ENCODE peak calls at places on chromosomes 12 and 14, in seven cellular contexts. One of them, this sample, is unnamed.

GRCh38 chr12:45674583-45674982 is 54.9 kb upstream of the ARID2 start:
- DNase-seq in left cardiac atrium: peak; percentile 58
- DNase-seq in colonic mucosa: no peak
- DNase-seq in ELR: peak; percentile 96
- DNase-seq in stimulated activated CD8-positive, alpha-beta memory T cell treated with anti-CD3 and anti-CD28 coated beads, Interleukin-15, amount 100 ng/mL, for 48 hours: no peak
- DNase-seq in renal cortical epithelial cell: peak; percentile 25
- DNase-seq in EL: peak; percentile 94
- DNase-seq in this sample: no peak

GRCh38 chr12:53096089-53096741 is 1.3 kb upstream of the IGFBP6 start:
- DNase-seq in left cardiac atrium: peak; percentile 88
- DNase-seq in colonic mucosa: peak; percentile 62
- DNase-seq in ELR: peak; percentile 52
- DNase-seq in stimulated activated CD8-positive, alpha-beta memory T cell treated with anti-CD3 and anti-CD28 coated beads, Interleukin-15, amount 100 ng/mL, for 48 hours: no peak
- DNase-seq in renal cortical epithelial cell: no peak
- DNase-seq in EL: peak; percentile 78
- DNase-seq in this sample: no peak

GRCh38 chr12:15364221-15365170 is 42.2 kb downstream of the PTPRO start:
- DNase-seq in left cardiac atrium: no peak
- DNase-seq in colonic mucosa: no peak
- DNase-seq in ELR: no peak
- DNase-seq in stimulated activated CD8-positive, alpha-beta memory T cell treated with anti-CD3 and anti-CD28 coated beads, Interleukin-15, amount 100 ng/mL, for 48 hours: no peak
- DNase-seq in renal cortical epithelial cell: no peak
- DNase-seq in EL: no peak
- DNase-seq in this sample: no peak

GRCh38 chr14:74579447-74580274 is 32.4 kb downstream of the LTBP2 start:
- DNase-seq in left cardiac atrium: no peak
- DNase-seq in colonic mucosa: no peak
- DNase-seq in ELR: peak; percentile 92
- DNase-seq in stimulated activated CD8-positive, alpha-beta memory T cell treated with anti-CD3 and anti-CD28 coated beads, Interleukin-15, amount 100 ng/mL, for 48 hours: peak; percentile 38
- DNase-seq in renal cortical epithelial cell: peak; percentile 93
- DNase-seq in EL: peak; percentile 79
- DNase-seq in this sample: no peak

GRCh38 chr12:127570793-127571360 is 696.1 kb upstream of the TMEM132C start:
- DNase-seq in left cardiac atrium: no peak
- DNase-seq in colonic mucosa: no peak
- DNase-seq in ELR: no peak
- DNase-seq in stimulated activated CD8-positive, alpha-beta memory T cell treated with anti-CD3 and anti-CD28 coated beads, Interleukin-15, amount 100 ng/mL, for 48 hours: no peak
- DNase-seq in renal cortical epithelial cell: no peak
- DNase-seq in EL: no peak
- DNase-seq in this sample: no peak

GRCh38 chr12:120015313-120015712 is 26.3 kb downstream of the BICDL1 start:
- DNase-seq in left cardiac atrium: no peak
- DNase-seq in colonic mucosa: no peak
- DNase-seq in ELR: no peak
- DNase-seq in stimulated activated CD8-positive, alpha-beta memory T cell treated with anti-CD3 and anti-CD28 coated beads, Interleukin-15, amount 100 ng/mL, for 48 hours: peak; percentile 55
- DNase-seq in renal cortical epithelial cell: no peak
- DNase-seq in EL: no peak
- DNase-seq in this sample: no peak

GRCh38 chr14:90409209-90409730 is 12.4 kb downstream of the CALM1 start:
- DNase-seq in left cardiac atrium: peak; percentile 77
- DNase-seq in colonic mucosa: no peak
- DNase-seq in ELR: peak; percentile 95
- DNase-seq in stimulated activated CD8-positive, alpha-beta memory T cell treated with anti-CD3 and anti-CD28 coated beads, Interleukin-15, amount 100 ng/mL, for 48 hours: no peak
- DNase-seq in renal cortical epithelial cell: peak; percentile 98
- DNase-seq in EL: peak; percentile 98
- DNase-seq in this sample: no peak

GRCh38 chr12:79891506-79892162 is 43.3 kb downstream of the PPP1R12A start:
- DNase-seq in left cardiac atrium: no peak
- DNase-seq in colonic mucosa: no peak
- DNase-seq in ELR: peak; percentile 14
- DNase-seq in stimulated activated CD8-positive, alpha-beta memory T cell treated with anti-CD3 and anti-CD28 coated beads, Interleukin-15, amount 100 ng/mL, for 48 hours: no peak
- DNase-seq in renal cortical epithelial cell: no peak
- DNase-seq in EL: no peak
- DNase-seq in this sample: no peak

GRCh38 chr12:63151898-63152700 is 1.1 kb upstream of the AVPR1A start:
- DNase-seq in left cardiac atrium: peak; percentile 21
- DNase-seq in colonic mucosa: peak; percentile 25
- DNase-seq in ELR: peak; percentile 58
- DNase-seq in stimulated activated CD8-positive, alpha-beta memory T cell treated with anti-CD3 and anti-CD28 coated beads, Interleukin-15, amount 100 ng/mL, for 48 hours: no peak
- DNase-seq in renal cortical epithelial cell: peak; percentile 58
- DNase-seq in EL: peak; percentile 50
- DNase-seq in this sample: no peak

GRCh38 chr12:118035194-118036041 is 18.9 kb downstream of the RFC5 start:
- DNase-seq in left cardiac atrium: no peak
- DNase-seq in colonic mucosa: peak; percentile 30
- DNase-seq in ELR: peak; percentile 73
- DNase-seq in stimulated activated CD8-positive, alpha-beta memory T cell treated with anti-CD3 and anti-CD28 coated beads, Interleukin-15, amount 100 ng/mL, for 48 hours: no peak
- DNase-seq in renal cortical epithelial cell: no peak
- DNase-seq in EL: peak; percentile 56
- DNase-seq in this sample: no peak

GRCh38 chr12:132375747-132376463 is 46.5 kb upstream of the GALNT9 start:
- DNase-seq in left cardiac atrium: no peak
- DNase-seq in colonic mucosa: no peak
- DNase-seq in ELR: no peak
- DNase-seq in stimulated activated CD8-positive, alpha-beta memory T cell treated with anti-CD3 and anti-CD28 coated beads, Interleukin-15, amount 100 ng/mL, for 48 hours: no peak
- DNase-seq in renal cortical epithelial cell: no peak
- DNase-seq in EL: no peak
- DNase-seq in this sample: no peak

GRCh38 chr12:71183846-71184245 is 26.0 kb upstream of the TSPAN8 start:
- DNase-seq in left cardiac atrium: no peak
- DNase-seq in colonic mucosa: no peak
- DNase-seq in ELR: no peak
- DNase-seq in stimulated activated CD8-positive, alpha-beta memory T cell treated with anti-CD3 and anti-CD28 coated beads, Interleukin-15, amount 100 ng/mL, for 48 hours: no peak
- DNase-seq in renal cortical epithelial cell: no peak
- DNase-seq in EL: no peak
- DNase-seq in this sample: no peak

GRCh38 chr12:79725987-79726386 is 35.2 kb upstream of the PAWR start:
- DNase-seq in left cardiac atrium: no peak
- DNase-seq in colonic mucosa: no peak
- DNase-seq in ELR: peak; percentile 92
- DNase-seq in stimulated activated CD8-positive, alpha-beta memory T cell treated with anti-CD3 and anti-CD28 coated beads, Interleukin-15, amount 100 ng/mL, for 48 hours: no peak
- DNase-seq in renal cortical epithelial cell: peak; percentile 45
- DNase-seq in EL: peak; percentile 90
- DNase-seq in this sample: no peak

GRCh38 chr14:101559624-101560533 is 1.4 kb upstream of the DIO3 start:
- DNase-seq in left cardiac atrium: no peak
- DNase-seq in colonic mucosa: no peak
- DNase-seq in ELR: no peak
- DNase-seq in stimulated activated CD8-positive, alpha-beta memory T cell treated with anti-CD3 and anti-CD28 coated beads, Interleukin-15, amount 100 ng/mL, for 48 hours: no peak
- DNase-seq in renal cortical epithelial cell: no peak
- DNase-seq in EL: no peak
- DNase-seq in this sample: no peak

GRCh38 chr14:68377459-68377858 is 415.4 kb downstream of the ZFP36L1 start:
- DNase-seq in left cardiac atrium: peak; percentile 70
- DNase-seq in colonic mucosa: peak; percentile 79
- DNase-seq in ELR: no peak
- DNase-seq in stimulated activated CD8-positive, alpha-beta memory T cell treated with anti-CD3 and anti-CD28 coated beads, Interleukin-15, amount 100 ng/mL, for 48 hours: no peak
- DNase-seq in renal cortical epithelial cell: no peak
- DNase-seq in EL: no peak
- DNase-seq in this sample: peak; percentile 63

GRCh38 chr14:104563742-104564615 is 15.6 kb upstream of the C14orf180 start:
- DNase-seq in left cardiac atrium: peak; percentile 81
- DNase-seq in colonic mucosa: peak; percentile 70
- DNase-seq in ELR: peak; percentile 70
- DNase-seq in stimulated activated CD8-positive, alpha-beta memory T cell treated with anti-CD3 and anti-CD28 coated beads, Interleukin-15, amount 100 ng/mL, for 48 hours: peak; percentile 46
- DNase-seq in renal cortical epithelial cell: peak; percentile 16
- DNase-seq in EL: peak; percentile 55
- DNase-seq in this sample: peak; percentile 73